ENCODE peak calls at places on chromosomes 3 and 15, in six cellular contexts. J, Q, G, C, R and H are unnamed samples.

GRCh38 chr15:56759450-56759845 is 26.1 kb upstream of the ZNF280D start:
- DNase-seq in J (no peak), Q (peak; percentile 49), G (peak; percentile 78), C (no peak), R (peak; percentile 63), H (peak; percentile 24)

GRCh38 chr3:194780706-194781105 is 95.0 kb downstream of the FAM43A start:
- DNase-seq in G (no peak), J (no peak), C (no peak), R (no peak), Q (no peak), H (no peak)

GRCh38 chr3:11001020-11001657 is 8.6 kb downstream of the SLC6A1 start:
- DNase-seq in G (no peak), R (no peak), Q (peak; percentile 68), J (no peak), C (no peak), H (no peak)

GRCh38 chr3:8480699-8481098 is 20.9 kb upstream of the LMCD1 start:
- DNase-seq in Q (no peak), G (no peak), R (no peak), C (no peak), J (no peak), H (no peak)

GRCh38 chr3:114582929-114583328 is 289.1 kb downstream of the TIGIT start:
- DNase-seq in Q (no peak), C (no peak), G (no peak), R (no peak), J (no peak), H (no peak)

GRCh38 chr15:37678124-37678523 is 256.3 kb upstream of the TMCO5A start:
- DNase-seq in J (no peak), R (no peak), Q (no peak), G (no peak), C (no peak), H (no peak)

GRCh38 chr3:149245738-149246451 is 24.3 kb upstream of the CP start:
- DNase-seq in R (no peak), G (no peak), C (no peak), Q (no peak), J (no peak), H (no peak)

GRCh38 chr3:194255252-194256039 is 95.7 kb downstream of the CPN2 start:
- DNase-seq in G (peak; percentile 86), Q (peak; percentile 67), J (no peak), C (no peak), R (peak; percentile 51), H (peak; percentile 72)

GRCh38 chr15:64651573-64652260 is 123.7 kb downstream of the RBPMS2 start:
- DNase-seq in J (no peak), C (no peak), G (no peak), Q (peak; percentile 63), R (no peak), H (no peak)

GRCh38 chr3:166554006-166554405 is 716.8 kb upstream of the BCHE start:
- DNase-seq in R (no peak), J (no peak), G (no peak), Q (no peak), C (no peak), H (no peak)

GRCh38 chr15:90892023-90892422 is 7.7 kb downstream of the FES start:
- DNase-seq in G (no peak), R (no peak), Q (peak; percentile 40), J (no peak), C (no peak), H (no peak)

GRCh38 chr15:90895571-90896117 is 7.5 kb upstream of the MAN2A2 start:
- DNase-seq in R (no peak), Q (no peak), G (no peak), C (no peak), J (no peak), H (peak; percentile 65)

GRCh38 chr15:90892498-90893174 is 8.3 kb downstream of the FES start:
- DNase-seq in C (no peak), Q (no peak), G (no peak), J (no peak), R (no peak), H (no peak)

GRCh38 chr15:90891346-90891949 is 7.1 kb downstream of the FES start:
- DNase-seq in C (no peak), Q (no peak), J (no peak), R (no peak), G (no peak), H (no peak)

GRCh38 chr15:90893175-90894090 is 9.1 kb downstream of the FES start:
- DNase-seq in R (no peak), G (no peak), C (no peak), Q (no peak), J (no peak), H (no peak)
- TF ChIP-seq POLR2A in R (no peak), G (no peak), C (no peak), Q (no peak), J (no peak), H (no peak)

GRCh38 chr15:93070136-93070535 is 18.9 kb downstream of the RGMA start:
- DNase-seq in C (no peak), R (no peak), G (no peak), Q (no peak), J (no peak), H (no peak)

GRCh38 chr15:93071469-93071891 is 17.5 kb downstream of the RGMA start:
- DNase-seq in G (no peak), J (no peak), C (no peak), Q (no peak), R (no peak), H (no peak)

GRCh38 chr15:93072011-93072410 is 17.0 kb downstream of the RGMA start:
- DNase-seq in J (no peak), R (no peak), Q (no peak), G (no peak), C (no peak), H (no peak)

GRCh38 chr15:93072440-93073394 is 16.3 kb downstream of the RGMA start:
- DNase-seq in Q (no peak), G (peak; percentile 87), C (peak; percentile 67), J (peak; percentile 93), R (peak; percentile 78), H (peak; percentile 81)

GRCh38 chr15:93070901-93071300 is 18.1 kb downstream of the RGMA start:
- DNase-seq in C (no peak), G (no peak), Q (no peak), J (no peak), R (no peak), H (no peak)
- H3K4me3 ChIP-seq in C (no peak overlapping the region), G (peak overlapping the region; percentile 59), Q (no peak overlapping the region), J (peak overlapping the region; percentile 95), R (peak overlapping the region; percentile 59), H (peak overlapping the region; percentile 74)

DNA sequence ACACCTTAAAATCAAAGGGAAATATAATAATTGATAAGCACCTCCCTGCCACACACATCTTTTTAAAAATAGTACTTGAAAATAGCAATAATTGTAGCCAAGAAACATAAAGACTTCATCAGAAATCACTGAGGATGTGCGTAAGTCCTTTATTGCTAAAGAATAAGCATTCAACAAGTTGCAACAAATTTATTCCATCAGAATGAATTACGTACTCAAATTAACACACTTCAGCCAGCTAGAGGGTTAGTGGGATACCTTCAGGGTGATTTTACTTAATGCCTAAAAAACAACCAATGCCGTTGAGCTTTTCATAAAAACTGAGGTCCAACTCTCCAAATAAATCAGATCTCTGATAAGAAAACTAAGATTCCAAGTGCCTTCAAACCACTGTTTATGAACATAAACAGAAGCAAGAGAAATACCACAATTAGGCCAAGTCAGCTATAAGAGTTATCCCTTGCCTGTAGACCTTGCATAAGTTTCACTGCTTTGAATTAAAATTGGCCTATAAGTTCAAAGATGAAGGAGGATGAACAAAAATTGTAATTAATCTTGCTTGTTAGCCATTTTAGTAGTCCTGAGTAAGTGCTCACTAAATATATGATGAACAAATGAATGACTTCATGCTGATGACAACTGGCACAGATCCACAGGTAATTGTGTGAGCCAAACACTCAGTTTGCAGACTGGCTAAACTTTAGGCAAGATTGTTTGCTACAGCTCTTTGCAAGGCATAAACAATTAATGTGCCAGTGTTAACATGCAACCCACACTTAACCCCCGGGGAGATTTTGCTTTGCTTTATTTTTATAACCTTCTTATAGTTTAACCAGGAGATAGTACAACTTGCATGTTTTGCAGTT is 375.1 kb upstream of the THBS1 start:
- DNase-seq in C (no peak), R (no peak), J (no peak), G (no peak), Q (no peak), H (no peak)
- H3K27ac ChIP-seq in C (no peak overlapping the region), R (no peak overlapping the region), J (peak overlapping the region; percentile 42), G (no peak overlapping the region), Q (no peak overlapping the region), H (no peak overlapping the region)

GRCh38 chr3:141498592-141499223 is 11.9 kb downstream of the RASA2 start:
- DNase-seq in Q (no peak), G (peak; percentile 38), C (no peak), R (peak; percentile 38), J (no peak), H (no peak)
- TF ChIP-seq POLR2A in Q (no peak), G (no peak), C (no peak), R (no peak), J (no peak), H (no peak)

GRCh38 chr15:94673801-94674200 is 442.4 kb downstream of the MCTP2 start:
- DNase-seq in Q (no peak), G (no peak), C (no peak), J (no peak), R (no peak), H (no peak)
- H3K4me3 ChIP-seq in Q (no peak overlapping the region), G (no peak overlapping the region), C (no peak overlapping the region), J (no peak overlapping the region), R (no peak overlapping the region), H (no peak overlapping the region)